ENCODE peak calls at places on chromosomes 3 and 15, in ten cellular contexts. Y, E, U, C, H, Q, S, F, J and O are unnamed samples.
A peak's percentile ranks its signal among the peaks of the same experiment; 100 is the strongest.

GRCh38 chr3:195524171-195524896 is 18.8 kb downstream of the PPP1R2 start:
- DNase-seq in J (no peak), E (no peak), F (no peak), Q (no peak), C (no peak), S (no peak), Y (no peak), U (no peak), H (no peak), O (peak; percentile 74)

GRCh38 chr15:45224596-45225217 is 27.3 kb upstream of the SLC28A2 start:
- DNase-seq in Q (no peak), J (no peak), Y (no peak), E (no peak), U (no peak), H (no peak), F (no peak), S (no peak), C (no peak), O (no peak)

GRCh38 chr15:40982855-40983254 is 29.6 kb downstream of the CHAC1 start:
- DNase-seq in U (no peak), Y (no peak), S (peak; percentile 94), E (no peak), C (peak; percentile 97), F (no peak), H (peak; percentile 43), J (no peak), Q (peak; percentile 88), O (no peak)

GRCh38 chr15:75095594-75095993 is 72.2 kb downstream of the PPCDC start:
- DNase-seq in H (no peak), J (no peak), U (no peak), C (no peak), F (no peak), Y (no peak), Q (no peak), E (no peak), S (no peak), O (no peak)

GRCh38 chr15:63075072-63075995 is 32.8 kb downstream of the TPM1 start:
- DNase-seq in E (no peak), F (no peak), H (peak; percentile 29), U (no peak), S (no peak), Q (no peak), C (peak; percentile 45), Y (no peak), J (no peak), O (no peak)

GRCh38 chr15:25738171-25738792 is 124.8 kb downstream of the ATP10A start:
- DNase-seq in S (no peak), J (no peak), Q (no peak), H (peak; percentile 44), F (no peak), C (peak; percentile 43), E (peak; percentile 21), Y (no peak), U (no peak), O (no peak)

GRCh38 chr3:82736696-82737277 is 975.3 kb upstream of the GBE1 start:
- DNase-seq in H (no peak), J (no peak), Q (no peak), U (no peak), C (no peak), E (no peak), F (no peak), Y (no peak), S (no peak), O (no peak)

GRCh38 chr3:50211930-50212329 is 6.9 kb downstream of the SLC38A3 start:
- DNase-seq in F (no peak), S (no peak), J (no peak), Y (no peak), U (no peak), H (peak; percentile 53), C (peak; percentile 66), Q (no peak), E (no peak), O (no peak)

GRCh38 chr15:48782911-48783310 is 28.0 kb downstream of the CEP152 start:
- DNase-seq in U (no peak), S (no peak), C (no peak), F (no peak), Y (no peak), Q (no peak), H (no peak), J (no peak), E (no peak), O (no peak)

GRCh38 chr15:93033434-93034045 is 55.5 kb downstream of the RGMA start:
- DNase-seq in Q (no peak), S (no peak), C (no peak), E (no peak), J (no peak), U (peak; percentile 71), F (no peak), H (no peak), Y (no peak), O (peak; percentile 53)

GRCh38 chr3:48832691-48833090 is 15.0 kb downstream of the PRKAR2A start:
- DNase-seq in Q (no peak), F (no peak), E (no peak), Y (no peak), C (no peak), S (no peak), J (no peak), H (peak; percentile 29), U (no peak), O (no peak)

GRCh38 chr15:58856090-58856489 is 77.4 kb downstream of the SLTM start:
- DNase-seq in J (no peak), Y (no peak), U (no peak), Q (no peak), S (peak; percentile 46), C (peak; percentile 95), F (no peak), H (peak; percentile 48), E (no peak), O (no peak)

GRCh38 chr3:28916713-28917499 is 364.0 kb upstream of the RBMS3 start:
- DNase-seq in Y (peak; percentile 39), U (peak; percentile 84), S (peak; percentile 65), H (peak; percentile 71), F (peak; percentile 8), Q (peak; percentile 80), J (peak; percentile 45), C (peak; percentile 56), E (peak; percentile 48), O (no peak)

GRCh38 chr3:197407053-197407452 is 108.6 kb upstream of the DLG1 start:
- DNase-seq in J (no peak), Q (no peak), E (no peak), F (no peak), H (no peak), C (no peak), U (peak; percentile 60), S (no peak), Y (no peak), O (no peak)

GRCh38 chr15:69359724-69360123 is 54.4 kb upstream of the KIF23 start:
- DNase-seq in U (no peak), E (no peak), Y (no peak), C (peak; percentile 20), J (no peak), Q (no peak), H (peak; percentile 63), S (no peak), F (no peak), O (no peak)

GRCh38 chr3:57597973-57598351 is 818 bp upstream of the ARF4 start:
- DNase-seq in C (no peak), F (peak; percentile 2), Q (no peak), H (no peak), U (no peak), Y (no peak), E (no peak), J (no peak), S (peak; percentile 55), O (peak; percentile 82)

GRCh38 chr15:80264031-80264430 is 12.0 kb upstream of the CTXND1 start:
- DNase-seq in S (peak; percentile 9), Q (no peak), U (no peak), E (no peak), J (no peak), F (no peak), C (peak; percentile 25), H (peak; percentile 22), Y (no peak), O (no peak)

GRCh38 chr3:61315874-61316273 is 64.6 kb upstream of the FHIT start:
- DNase-seq in Y (no peak), F (no peak), C (peak; percentile 7), E (no peak), H (peak; percentile 1), S (no peak), Q (no peak), U (no peak), J (peak; percentile 7), O (no peak)

GRCh38 chr3:49803464-49804140 is 541 bp downstream of the INKA1 start:
- DNase-seq in U (no peak), J (no peak), Y (no peak), F (peak; percentile 68), E (no peak), C (no peak), Q (peak; percentile 67), H (no peak), S (no peak), O (peak; percentile 78)

GRCh38 chr3:141500397-141500796 is 13.6 kb downstream of the RASA2 start:
- DNase-seq in E (no peak), H (no peak), U (no peak), Q (no peak), C (no peak), Y (no peak), F (no peak), J (no peak), S (no peak), O (no peak)